ENCODE peak calls at places on chromosomes 6 and 20, in six cellular contexts. P is cardiac muscle cell, K is fibroblast of pulmonary artery, W is choroid plexus epithelial cell, I is psoas muscle, Z is left lung. R is an unnamed sample.

GRCh38 chr20:63116412-63117106 is 99.4 kb downstream of the YTHDF1 start:
- DNase-seq in P (peak; percentile 35), K (peak; percentile 18), W (peak; percentile 27), I (peak; percentile 36), Z (no peak), R (peak; percentile 62)

GRCh38 chr20:11845311-11845710 is 72.4 kb upstream of the BTBD3 start:
- DNase-seq in P (peak; percentile 2), K (no peak), W (peak; percentile 64), I (no peak), Z (no peak), R (no peak)

GRCh38 chr6:27145731-27146455 is 101.6 kb upstream of the PRSS16 start:
- DNase-seq in P (peak; percentile 94), K (peak; percentile 90), W (peak; percentile 92), I (peak; percentile 76), Z (peak; percentile 86), R (peak; percentile 92)

GRCh38 chr20:32364554-32365208 is 6.5 kb downstream of the ASXL1 start:
- DNase-seq in P (no peak), K (no peak), W (no peak), I (no peak), Z (no peak), R (no peak)

GRCh38 chr6:137351890-137352289 is 132.7 kb upstream of the IFNGR1 start:
- DNase-seq in P (peak; percentile 59), K (no peak), W (peak; percentile 92), I (no peak), Z (peak; percentile 38), R (no peak)

GRCh38 chr20:38434310-38434741 is 802 bp downstream of the SNHG17 start:
- DNase-seq in P (peak; percentile 28), K (peak; percentile 28), W (peak; percentile 46), I (no peak), Z (peak; percentile 51), R (peak; percentile 48)

GRCh38 chr6:5457036-5457435 is 195.7 kb downstream of the FARS2 start:
- DNase-seq in P (peak; percentile 20), K (peak; percentile 29), W (no peak), I (peak; percentile 89), Z (no peak), R (peak; percentile 28)

GRCh38 chr6:47700051-47700450 is 1.7 kb downstream of the ADGRF4 start:
- DNase-seq in P (peak; percentile 81), K (peak; percentile 75), W (peak; percentile 76), I (no peak), Z (no peak), R (no peak)

GRCh38 chr6:78436335-78436734 is 431.0 kb upstream of the IRAK1BP1 start:
- DNase-seq in P (peak; percentile 20), K (peak; percentile 63), W (peak; percentile 77), I (no peak), Z (no peak), R (peak; percentile 14)

GRCh38 chr6:21138359-21139094 is 455.0 kb upstream of the SOX4 start:
- DNase-seq in P (no peak), K (peak; percentile 10), W (no peak), I (no peak), Z (no peak), R (peak; percentile 21)

GRCh38 chr6:122614303-122614702 is 4.1 kb downstream of the PKIB start:
- DNase-seq in P (no peak), K (no peak), W (no peak), I (no peak), Z (no peak), R (no peak)

GRCh38 chr6:122612838-122613237 is 2.6 kb downstream of the PKIB start:
- DNase-seq in P (no peak), K (no peak), W (no peak), I (no peak), Z (no peak), R (no peak)

GRCh38 chr6:122609881-122610689 is at the start of gene PKIB:
- DNase-seq in P (peak; percentile 56), K (peak; percentile 55), W (peak; percentile 65), I (peak; percentile 84), Z (peak; percentile 72), R (peak; percentile 55)

GRCh38 chr6:122615409-122615808 is 5.2 kb downstream of the PKIB start:
- DNase-seq in P (no peak), K (no peak), W (no peak), I (no peak), Z (no peak), R (no peak)

GRCh38 chr6:122610690-122611455 is 668 bp downstream of the PKIB start:
- DNase-seq in P (peak; percentile 12), K (peak; percentile 7), W (peak; percentile 10), I (peak; percentile 58), Z (peak; percentile 56), R (no peak)
- TF ChIP-seq CTCF in P (no peak), K (no peak), W (peak; percentile 11), I (no peak), Z (no peak), R (no peak)

GRCh38 chr20:2178328-2179232 is 77.0 kb downstream of the STK35 start:
- DNase-seq in P (peak; percentile 67), K (peak; percentile 55), W (no peak), I (no peak), Z (no peak), R (no peak)

GRCh38 chr20:2174067-2174466 is 72.4 kb downstream of the STK35 start:
- DNase-seq in P (no peak), K (no peak), W (no peak), I (no peak), Z (no peak), R (no peak)

GRCh38 chr20:2179957-2180356 is 78.3 kb downstream of the STK35 start:
- DNase-seq in P (no peak), K (no peak), W (no peak), I (no peak), Z (no peak), R (no peak)

GRCh38 chr20:2179233-2179580 is 77.6 kb downstream of the STK35 start:
- DNase-seq in P (no peak), K (no peak), W (no peak), I (no peak), Z (no peak), R (no peak)
- H3K4me3 ChIP-seq in P (no peak overlapping the region), K (no peak overlapping the region), W (no peak overlapping the region), I (no peak overlapping the region), Z (no peak overlapping the region), R (no peak overlapping the region)

GRCh38 chr6:13528232-13528631 is 40.8 kb upstream of the GFOD1 start:
- DNase-seq in P (peak; percentile 24), K (peak; percentile 33), W (peak; percentile 30), I (no peak), Z (no peak), R (no peak)
- TF ChIP-seq CTCF in P (no peak), K (no peak), W (peak; percentile 28), I (peak; percentile 9), Z (no peak), R (no peak)

GRCh38 chr20:62068997-62069396 is 3.3 kb upstream of the TAF4 start:
- DNase-seq in P (no peak), K (no peak), W (no peak), I (no peak), Z (no peak), R (no peak)

GRCh38 chr20:62067547-62068260 is 2.0 kb upstream of the TAF4 start:
- DNase-seq in P (no peak), K (no peak), W (no peak), I (no peak), Z (no peak), R (no peak)

GRCh38 chr20:62079166-62079565 is 13.5 kb upstream of the TAF4 start:
- DNase-seq in P (no peak), K (no peak), W (no peak), I (no peak), Z (no peak), R (no peak)

GRCh38 chr20:62069741-62070216 is 4.1 kb upstream of the TAF4 start:
- DNase-seq in P (peak; percentile 33), K (peak; percentile 26), W (peak; percentile 58), I (no peak), Z (no peak), R (peak; percentile 85)

DNA sequence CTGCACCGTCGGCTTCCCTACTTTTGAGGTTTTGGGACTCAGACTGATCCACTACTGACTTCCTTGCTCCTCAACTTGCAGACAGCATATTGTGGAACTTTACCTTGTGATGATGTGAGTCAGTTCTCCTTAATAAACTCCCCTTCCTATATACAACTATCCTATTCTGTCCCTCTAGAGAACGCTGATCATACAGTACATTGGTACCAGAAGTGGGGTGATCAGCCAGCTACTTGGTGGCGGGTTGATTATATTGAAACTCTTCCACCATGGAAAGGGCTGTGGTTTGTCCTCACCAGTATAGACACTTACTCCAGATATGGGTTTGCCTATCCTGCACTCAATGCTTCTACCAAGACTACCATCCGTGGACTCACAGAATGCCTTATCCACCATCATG is 7.6 kb upstream of the TAF4 start:
- DNase-seq in P (no peak), K (no peak), W (no peak), I (no peak), Z (no peak), R (no peak)
- H3K4me3 ChIP-seq in P (no peak overlapping the region), K (no peak overlapping the region), W (no peak overlapping the region), I (no peak overlapping the region), Z (no peak overlapping the region), R (no peak overlapping the region)

GRCh38 chr6:153673750-153674149 is 365.3 kb upstream of the OPRM1 start:
- DNase-seq in P (no peak), K (no peak), W (no peak), I (no peak), Z (no peak), R (no peak)
- TF ChIP-seq CTCF in P (no peak), K (no peak), W (no peak), I (no peak), Z (no peak), R (no peak)

GRCh38 chr6:157669747-157670216 is 153.3 kb upstream of the SNX9 start:
- DNase-seq in P (peak; percentile 88), K (peak; percentile 81), W (peak; percentile 84), I (peak; percentile 93), Z (peak; percentile 75), R (peak; percentile 92)
- H3K4me3 ChIP-seq in P (no peak overlapping the region), K (peak overlapping the region; percentile 14), W (peak overlapping the region; percentile 13), I (peak overlapping the region; percentile 14), Z (no peak overlapping the region), R (no peak overlapping the region)

GRCh38 chr6:166772518-166772917 is 145.5 kb upstream of the RPS6KA2 start:
- DNase-seq in P (no peak), K (no peak), W (no peak), I (no peak), Z (no peak), R (no peak)
- TF ChIP-seq CTCF in P (peak; percentile 23), K (no peak), W (peak; percentile 33), I (no peak), Z (no peak), R (no peak)

DNA sequence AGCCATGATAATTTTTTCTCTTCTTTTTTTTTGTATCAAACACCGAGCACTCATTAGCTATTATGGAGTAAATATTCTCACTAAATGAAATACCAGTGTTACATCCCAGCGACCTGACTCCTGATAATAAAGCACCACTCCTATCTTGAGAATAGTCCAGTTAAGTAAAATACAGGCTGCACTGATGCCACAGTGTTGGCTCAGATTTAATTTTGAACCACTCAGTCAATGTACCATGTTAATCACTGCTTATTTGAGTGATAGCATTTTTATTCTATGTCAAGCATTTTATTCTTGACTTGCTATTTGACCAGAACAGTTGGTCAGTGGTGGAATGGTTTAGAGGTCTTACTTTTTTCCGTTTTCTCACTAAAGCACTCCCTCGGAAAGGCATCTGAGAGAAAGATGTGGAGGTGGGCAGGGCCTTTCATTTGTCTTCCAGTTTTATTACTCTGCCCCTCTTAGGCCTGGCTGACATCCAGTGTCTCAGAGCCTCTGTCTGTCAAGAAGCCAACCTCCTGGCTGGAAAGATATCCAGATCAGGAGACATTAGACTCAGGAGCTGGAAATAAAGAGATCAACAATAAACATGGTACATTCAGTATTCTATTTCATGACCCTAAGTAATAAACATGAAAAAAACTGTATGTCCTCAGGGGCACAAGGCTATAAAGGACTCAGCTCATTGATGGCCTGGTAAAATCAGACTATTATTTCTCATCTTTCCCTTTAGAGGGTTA is 457.8 kb downstream of the EPM2A start:
- DNase-seq in P (no peak), K (no peak), W (no peak), I (no peak), Z (no peak), R (peak; percentile 7)
- H3K4me3 ChIP-seq in P (no peak overlapping the region), K (no peak overlapping the region), W (no peak overlapping the region), I (no peak overlapping the region), Z (no peak overlapping the region), R (no peak overlapping the region)